ENCODE peak calls at places on chromosomes 3 and 15, in ten cellular contexts. D is RWPE2; Q is tibial artery; X is dorsolateral prefrontal cortex; W is right cardiac atrium; U is MM.1S; I is lower lobe of right lung; M is neural progenitor cell; G is CD4-positive, CD25-positive, alpha-beta regulatory T cell; V is bronchial epithelial cell. J is an unnamed sample.

GRCh38 chr15:101028772-101029438 is 109.7 kb downstream of the LRRK1 start:
- DNase-seq in D (peak; percentile 64), Q (peak; percentile 32), X (peak; percentile 23), W (no peak), U (no peak), I (no peak), M (no peak), G (no peak), V (no peak), J (no peak)

GRCh38 chr15:40342421-40343313 is 1.9 kb upstream of the CCDC9B start:
- DNase-seq in D (no peak), Q (peak; percentile 86), X (no peak), W (no peak), U (no peak), I (no peak), M (no peak), G (no peak), V (peak; percentile 90), J (no peak)

GRCh38 chr3:14488286-14489036 is 51.7 kb downstream of the GRIP2 start:
- DNase-seq in D (no peak), Q (no peak), X (no peak), W (no peak), U (no peak), I (peak; percentile 32), M (no peak), G (no peak), V (peak; percentile 82), J (no peak)

GRCh38 chr3:52533623-52534280 is at the start of gene NT5DC2:
- DNase-seq in D (no peak), Q (peak; percentile 84), X (peak; percentile 37), W (peak; percentile 83), U (peak; percentile 72), I (no peak), M (peak; percentile 92), G (peak; percentile 66), V (no peak), J (peak; percentile 76)

GRCh38 chr15:22786868-22787698 is 639 bp downstream of the NIPA1 start:
- DNase-seq in D (no peak), Q (peak; percentile 64), X (no peak), W (no peak), U (peak; percentile 37), I (no peak), M (peak; percentile 66), G (peak; percentile 41), V (peak; percentile 7), J (peak; percentile 22)

GRCh38 chr3:112546216-112546759 is 15.5 kb downstream of the ATG3 start:
- DNase-seq in D (no peak), Q (no peak), X (no peak), W (no peak), U (no peak), I (no peak), M (no peak), G (no peak), V (peak; percentile 63), J (no peak)

GRCh38 chr3:184361932-184362667 is 590 bp downstream of the POLR2H start:
- DNase-seq in D (peak; percentile 82), Q (peak; percentile 88), X (peak; percentile 74), W (peak; percentile 79), U (peak; percentile 50), I (peak; percentile 81), M (peak; percentile 78), G (peak; percentile 55), V (peak; percentile 51), J (peak; percentile 88)

GRCh38 chr3:35664460-35664919 is 25.2 kb downstream of the ARPP21 start:
- DNase-seq in D (peak; percentile 28), Q (peak; percentile 61), X (peak; percentile 86), W (peak; percentile 54), U (no peak), I (peak; percentile 30), M (peak; percentile 50), G (no peak), V (peak; percentile 33), J (peak; percentile 4)

GRCh38 chr15:60674704-60675405 is 195.9 kb upstream of the ICE2 start:
- DNase-seq in D (no peak), Q (no peak), X (no peak), W (no peak), U (no peak), I (no peak), M (no peak), G (no peak), V (no peak), J (no peak)

GRCh38 chr3:124761250-124761796 is 31.1 kb downstream of the UMPS start:
- DNase-seq in D (no peak), Q (peak; percentile 93), X (peak; percentile 91), W (peak; percentile 91), U (peak; percentile 84), I (peak; percentile 89), M (peak; percentile 83), G (peak; percentile 77), V (peak; percentile 60), J (peak; percentile 64)

GRCh38 chr3:62376906-62377865 is 3.8 kb upstream of the FEZF2 start:
- DNase-seq in D (no peak), Q (no peak), X (no peak), W (no peak), U (no peak), I (no peak), M (peak; percentile 59), G (no peak), V (no peak), J (no peak)
- H3K4me3 ChIP-seq in D (no peak overlapping the region), Q (no peak overlapping the region), X (no peak overlapping the region), W (no peak overlapping the region), U (no peak overlapping the region), I (no peak overlapping the region), M (no peak overlapping the region), G (no peak overlapping the region), V (no peak overlapping the region), J (no peak overlapping the region)

DNA sequence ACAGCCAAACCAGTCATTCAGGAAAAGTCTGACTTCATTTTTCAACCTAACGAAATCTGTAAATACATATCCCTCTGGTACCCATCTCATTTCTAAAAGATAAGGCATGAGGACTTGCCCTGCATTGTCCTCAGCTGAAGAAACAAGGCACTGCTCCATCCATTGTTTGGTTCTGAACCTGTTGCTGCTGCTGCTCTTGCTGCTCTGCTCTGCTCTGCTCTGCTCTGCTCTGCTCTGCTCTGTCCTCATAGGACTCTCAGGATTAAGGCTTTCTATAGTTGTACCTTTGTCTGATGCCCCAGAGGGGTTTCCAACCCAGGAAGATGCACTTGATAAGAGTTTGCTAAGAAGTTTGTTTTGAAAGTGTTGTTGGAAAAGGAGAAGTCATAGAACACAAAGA is 38.2 kb downstream of the CMSS1 start:
- DNase-seq in D (no peak), Q (no peak), X (no peak), W (no peak), U (no peak), I (no peak), M (no peak), G (no peak), V (no peak), J (no peak)
- H3K27me3 ChIP-seq in D (no peaks in the 10 kb centered on the region), Q (no peaks in the 10 kb centered on the region), X (no peaks in the 10 kb centered on the region), W (no peaks in the 10 kb centered on the region), U (no peaks in the 10 kb centered on the region), I (no peaks in the 10 kb centered on the region), M (no peaks in the 10 kb centered on the region), G (no peaks in the 10 kb centered on the region), V (no peaks in the 10 kb centered on the region), J (no peaks in the 10 kb centered on the region)

GRCh38 chr3:155079795-155080546 is at the start of gene MME:
- DNase-seq in D (peak; percentile 55), Q (no peak), X (no peak), W (peak; percentile 39), U (peak; percentile 24), I (peak; percentile 69), M (peak; percentile 81), G (no peak), V (no peak), J (peak; percentile 49)

GRCh38 chr3:155083313-155083905 is 3.3 kb downstream of the MME start:
- DNase-seq in D (no peak), Q (no peak), X (no peak), W (no peak), U (no peak), I (no peak), M (no peak), G (no peak), V (no peak), J (no peak)

GRCh38 chr3:155078959-155079794 is 942 bp upstream of the MME start:
- DNase-seq in D (no peak), Q (no peak), X (no peak), W (no peak), U (no peak), I (no peak), M (peak; percentile 52), G (no peak), V (no peak), J (no peak)

GRCh38 chr3:155076888-155077287 is 3.2 kb upstream of the MME start:
- DNase-seq in D (no peak), Q (no peak), X (no peak), W (no peak), U (no peak), I (no peak), M (no peak), G (no peak), V (peak; percentile 42), J (peak; percentile 6)

GRCh38 chr3:155080692-155081091 is 573 bp downstream of the MME start:
- DNase-seq in D (no peak), Q (no peak), X (no peak), W (no peak), U (peak; percentile 26), I (no peak), M (no peak), G (no peak), V (no peak), J (no peak)
- H3K4me3 ChIP-seq in D (peak overlapping the region; percentile 59), Q (peak overlapping the region; percentile 42), X (peak overlapping the region; percentile 71), W (peak overlapping the region; percentile 6), U (peak overlapping the region; percentile 75), I (peak overlapping the region; percentile 64), M (peak overlapping the region; percentile 86), G (no peak overlapping the region), V (no peak overlapping the region), J (peak overlapping the region; percentile 50)

GRCh38 chr3:71847794-71848193 is 62.8 kb upstream of the PROK2 start:
- DNase-seq in D (no peak), Q (no peak), X (no peak), W (no peak), U (no peak), I (no peak), M (no peak), G (no peak), V (no peak), J (no peak)
- H3K27me3 ChIP-seq in D (no peaks in the 10 kb centered on the region), Q (peaks cover 6% of the 10 kb centered on the region), X (no peaks in the 10 kb centered on the region), W (peaks cover 4% of the 10 kb centered on the region), U (no peaks in the 10 kb centered on the region), I (no peaks in the 10 kb centered on the region), M (no peaks in the 10 kb centered on the region), G (peaks cover 2% of the 10 kb centered on the region), V (no peaks in the 10 kb centered on the region), J (no peaks in the 10 kb centered on the region)

GRCh38 chr3:86991482-86991815 is 500 bp upstream of the VGLL3 start:
- DNase-seq in D (no peak), Q (no peak), X (no peak), W (no peak), U (no peak), I (no peak), M (no peak), G (no peak), V (peak; percentile 79), J (no peak)
- H3K4me3 ChIP-seq in D (peak overlapping the region; percentile 52), Q (peak overlapping the region; percentile 95), X (peak overlapping the region; percentile 77), W (peak overlapping the region; percentile 48), U (peak overlapping the region; percentile 68), I (peak overlapping the region; percentile 59), M (peak overlapping the region; percentile 88), G (no peak overlapping the region), V (peak overlapping the region; percentile 50), J (peak overlapping the region; percentile 72)